ENCODE peak calls at places on chromosomes 4 and X, in eight cellular contexts. One of them, this sample, is unnamed.

GRCh38 chr4:3244002-3244401 is 5.0 kb upstream of the MSANTD1 start:
- DNase-seq in left ventricle myocardium inferior: no peak
- DNase-seq in endothelial cell of umbilical vein: no peak
- DNase-seq in foreskin fibroblast: no peak
- DNase-seq in right lobe of liver: no peak
- DNase-seq in HFFc6: no peak
- DNase-seq in GM13977: no peak
- DNase-seq in AG10803: no peak
- DNase-seq in this sample: no peak

GRCh38 chr4:120922390-120923200 is at the start of gene PRDM5:
- DNase-seq in left ventricle myocardium inferior: peak; percentile 62
- DNase-seq in endothelial cell of umbilical vein: peak; percentile 52
- DNase-seq in foreskin fibroblast: peak; percentile 74
- DNase-seq in right lobe of liver: peak; percentile 38
- DNase-seq in HFFc6: peak; percentile 37
- DNase-seq in GM13977: peak; percentile 46
- DNase-seq in AG10803: peak; percentile 54
- DNase-seq in this sample: no peak

GRCh38 chr4:152850377-152850776 is 70.6 kb downstream of the ARFIP1 start:
- DNase-seq in left ventricle myocardium inferior: no peak
- DNase-seq in endothelial cell of umbilical vein: no peak
- DNase-seq in foreskin fibroblast: peak; percentile 30
- DNase-seq in right lobe of liver: peak; percentile 41
- DNase-seq in HFFc6: peak; percentile 37
- DNase-seq in GM13977: no peak
- DNase-seq in AG10803: peak; percentile 48
- DNase-seq in this sample: peak; percentile 90

GRCh38 chr4:145083891-145084640 is 13.9 kb downstream of the ANAPC10 start:
- DNase-seq in left ventricle myocardium inferior: no peak
- DNase-seq in endothelial cell of umbilical vein: no peak
- DNase-seq in foreskin fibroblast: no peak
- DNase-seq in right lobe of liver: no peak
- DNase-seq in HFFc6: no peak
- DNase-seq in GM13977: no peak
- DNase-seq in AG10803: no peak
- DNase-seq in this sample: no peak

GRCh38 chr4:183503497-183504063 is 1.3 kb upstream of the ING2 start:
- DNase-seq in left ventricle myocardium inferior: no peak
- DNase-seq in endothelial cell of umbilical vein: no peak
- DNase-seq in foreskin fibroblast: no peak
- DNase-seq in right lobe of liver: no peak
- DNase-seq in HFFc6: no peak
- DNase-seq in GM13977: no peak
- DNase-seq in AG10803: no peak
- DNase-seq in this sample: no peak

GRCh38 chrX:7062912-7063311 is 84.6 kb upstream of the STS start:
- DNase-seq in left ventricle myocardium inferior: no peak
- DNase-seq in endothelial cell of umbilical vein: no peak
- DNase-seq in foreskin fibroblast: no peak
- DNase-seq in right lobe of liver: no peak
- DNase-seq in HFFc6: no peak
- DNase-seq in GM13977: no peak
- DNase-seq in AG10803: no peak
- DNase-seq in this sample: no peak

GRCh38 chr4:123478859-123479345 is 82.3 kb downstream of the SPRY1 start:
- DNase-seq in left ventricle myocardium inferior: no peak
- DNase-seq in endothelial cell of umbilical vein: no peak
- DNase-seq in foreskin fibroblast: peak; percentile 78
- DNase-seq in right lobe of liver: peak; percentile 21
- DNase-seq in HFFc6: peak; percentile 50
- DNase-seq in GM13977: no peak
- DNase-seq in AG10803: peak; percentile 72
- DNase-seq in this sample: no peak

GRCh38 chr4:168560835-168561210 is 64.0 kb downstream of the PALLD start:
- DNase-seq in left ventricle myocardium inferior: no peak
- DNase-seq in endothelial cell of umbilical vein: peak; percentile 68
- DNase-seq in foreskin fibroblast: peak; percentile 62
- DNase-seq in right lobe of liver: no peak
- DNase-seq in HFFc6: no peak
- DNase-seq in GM13977: no peak
- DNase-seq in AG10803: no peak
- DNase-seq in this sample: no peak

GRCh38 chrX:82748901-82749505 is 759.1 kb upstream of the POU3F4 start:
- DNase-seq in left ventricle myocardium inferior: no peak
- DNase-seq in endothelial cell of umbilical vein: no peak
- DNase-seq in foreskin fibroblast: no peak
- DNase-seq in right lobe of liver: no peak
- DNase-seq in HFFc6: no peak
- DNase-seq in GM13977: no peak
- DNase-seq in AG10803: no peak
- DNase-seq in this sample: no peak

GRCh38 chrX:104659037-104659744 is 93.2 kb downstream of the IL1RAPL2 start:
- DNase-seq in left ventricle myocardium inferior: peak; percentile 14
- DNase-seq in endothelial cell of umbilical vein: no peak
- DNase-seq in foreskin fibroblast: no peak
- DNase-seq in right lobe of liver: peak; percentile 47
- DNase-seq in HFFc6: no peak
- DNase-seq in GM13977: no peak
- DNase-seq in AG10803: no peak
- DNase-seq in this sample: no peak

GRCh38 chrX:17644001-17644400 is 93.3 kb upstream of the SCML1 start:
- DNase-seq in left ventricle myocardium inferior: no peak
- DNase-seq in endothelial cell of umbilical vein: no peak
- DNase-seq in foreskin fibroblast: no peak
- DNase-seq in right lobe of liver: no peak
- DNase-seq in HFFc6: no peak
- DNase-seq in GM13977: no peak
- DNase-seq in AG10803: no peak
- DNase-seq in this sample: no peak

GRCh38 chr4:44446191-44446590 is 2.4 kb downstream of the KCTD8 start:
- DNase-seq in left ventricle myocardium inferior: no peak
- DNase-seq in endothelial cell of umbilical vein: no peak
- DNase-seq in foreskin fibroblast: peak; percentile 1
- DNase-seq in right lobe of liver: no peak
- DNase-seq in HFFc6: no peak
- DNase-seq in GM13977: no peak
- DNase-seq in AG10803: no peak
- DNase-seq in this sample: no peak

GRCh38 chrX:68238568-68238967 is 194.7 kb downstream of the OPHN1 start:
- DNase-seq in left ventricle myocardium inferior: no peak
- DNase-seq in endothelial cell of umbilical vein: no peak
- DNase-seq in foreskin fibroblast: no peak
- DNase-seq in right lobe of liver: peak; percentile 21
- DNase-seq in HFFc6: no peak
- DNase-seq in GM13977: no peak
- DNase-seq in AG10803: peak; percentile 0
- DNase-seq in this sample: no peak

GRCh38 chrX:136667446-136668168 is 19.6 kb downstream of the CD40LG start:
- DNase-seq in left ventricle myocardium inferior: no peak
- DNase-seq in endothelial cell of umbilical vein: no peak
- DNase-seq in foreskin fibroblast: no peak
- DNase-seq in right lobe of liver: no peak
- DNase-seq in HFFc6: no peak
- DNase-seq in GM13977: no peak
- DNase-seq in AG10803: no peak
- DNase-seq in this sample: no peak

GRCh38 chr4:181261279-181261678 is 981.9 kb upstream of the TENM3 start:
- DNase-seq in left ventricle myocardium inferior: no peak
- DNase-seq in endothelial cell of umbilical vein: no peak
- DNase-seq in foreskin fibroblast: no peak
- DNase-seq in right lobe of liver: no peak
- DNase-seq in HFFc6: peak; percentile 0
- DNase-seq in GM13977: no peak
- DNase-seq in AG10803: peak; percentile 19
- DNase-seq in this sample: no peak
- TF ChIP-seq CTCF in left ventricle myocardium inferior: peak; percentile 54
- TF ChIP-seq CTCF in endothelial cell of umbilical vein: no peak
- TF ChIP-seq CTCF in foreskin fibroblast: no peak
- TF ChIP-seq CTCF in right lobe of liver: no peak
- TF ChIP-seq CTCF in HFFc6: no peak
- TF ChIP-seq CTCF in GM13977: no peak
- TF ChIP-seq CTCF in AG10803: peak; percentile 49
- TF ChIP-seq CTCF in this sample: no peak

DNA sequence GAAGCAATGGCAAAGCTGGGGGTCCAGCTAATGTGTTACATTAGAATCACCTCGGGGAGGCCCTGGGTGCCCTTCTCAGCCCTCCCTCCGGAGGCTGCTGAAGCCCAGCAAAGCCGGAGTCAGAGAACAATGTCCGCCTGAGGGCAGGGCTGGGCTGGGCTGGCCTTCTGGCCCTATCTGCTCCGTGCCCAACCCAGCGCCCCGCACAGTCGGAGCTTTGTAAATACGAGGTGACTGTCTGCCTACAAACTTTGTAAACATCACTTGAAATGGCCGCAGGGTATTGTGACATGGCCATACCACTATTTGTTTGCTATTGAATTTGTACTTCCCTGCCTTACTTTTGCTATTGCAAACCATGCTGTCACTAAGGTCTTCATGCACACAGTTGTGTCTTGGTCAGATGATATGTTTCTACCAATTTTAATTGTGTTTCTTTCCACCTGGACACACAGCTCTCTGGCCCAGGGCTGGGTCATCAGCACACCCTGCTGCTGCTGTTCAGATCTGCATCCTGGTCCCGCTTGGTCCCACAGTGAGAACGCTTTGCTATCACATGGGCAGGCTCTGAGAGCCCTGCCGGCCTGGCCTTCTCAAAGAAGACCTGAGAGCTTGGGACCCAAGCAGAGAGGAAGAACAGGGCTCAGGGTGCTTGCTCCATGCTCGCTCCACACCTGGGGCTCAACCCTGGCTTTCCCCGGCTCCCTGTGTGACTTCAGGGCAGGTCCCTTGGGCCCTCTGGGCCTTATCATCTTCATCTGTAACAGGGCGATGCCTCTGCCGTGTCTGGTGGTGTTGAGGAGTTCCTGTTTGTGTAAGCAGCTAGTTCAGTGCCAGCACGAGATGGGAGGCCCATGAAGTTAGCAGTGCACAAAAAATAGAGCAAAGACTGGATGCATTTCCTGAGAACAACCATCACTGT is 2.2 kb downstream of the S100P start:
- DNase-seq in left ventricle myocardium inferior: no peak
- DNase-seq in endothelial cell of umbilical vein: no peak
- DNase-seq in foreskin fibroblast: peak; percentile 48
- DNase-seq in right lobe of liver: peak; percentile 76
- DNase-seq in HFFc6: no peak
- DNase-seq in GM13977: no peak
- DNase-seq in AG10803: no peak
- DNase-seq in this sample: no peak
- TF ChIP-seq CTCF in left ventricle myocardium inferior: no peak
- TF ChIP-seq CTCF in endothelial cell of umbilical vein: no peak
- TF ChIP-seq CTCF in foreskin fibroblast: no peak
- TF ChIP-seq CTCF in right lobe of liver: no peak
- TF ChIP-seq CTCF in HFFc6: peak; percentile 23
- TF ChIP-seq CTCF in GM13977: no peak
- TF ChIP-seq CTCF in AG10803: no peak
- TF ChIP-seq CTCF in this sample: no peak

GRCh38 chr4:70269674-70270073 is 27.3 kb downstream of the CSN3 start:
- DNase-seq in left ventricle myocardium inferior: no peak
- DNase-seq in endothelial cell of umbilical vein: peak; percentile 10
- DNase-seq in foreskin fibroblast: no peak
- DNase-seq in right lobe of liver: no peak
- DNase-seq in HFFc6: no peak
- DNase-seq in GM13977: peak; percentile 3
- DNase-seq in AG10803: no peak
- DNase-seq in this sample: no peak
- TF ChIP-seq CTCF in left ventricle myocardium inferior: no peak
- TF ChIP-seq CTCF in endothelial cell of umbilical vein: no peak
- TF ChIP-seq CTCF in foreskin fibroblast: no peak
- TF ChIP-seq CTCF in right lobe of liver: peak; percentile 16
- TF ChIP-seq CTCF in HFFc6: no peak
- TF ChIP-seq CTCF in GM13977: peak; percentile 9
- TF ChIP-seq CTCF in AG10803: no peak
- TF ChIP-seq CTCF in this sample: no peak

GRCh38 chr4:25993564-25994185 is 79.7 kb downstream of the SMIM20 start:
- DNase-seq in left ventricle myocardium inferior: peak; percentile 29
- DNase-seq in endothelial cell of umbilical vein: no peak
- DNase-seq in foreskin fibroblast: peak; percentile 34
- DNase-seq in right lobe of liver: no peak
- DNase-seq in HFFc6: no peak
- DNase-seq in GM13977: no peak
- DNase-seq in AG10803: no peak
- DNase-seq in this sample: no peak
- TF ChIP-seq CTCF in left ventricle myocardium inferior: peak; percentile 48
- TF ChIP-seq CTCF in endothelial cell of umbilical vein: peak; percentile 23
- TF ChIP-seq CTCF in foreskin fibroblast: peak; percentile 12
- TF ChIP-seq CTCF in right lobe of liver: no peak
- TF ChIP-seq CTCF in HFFc6: peak; percentile 60
- TF ChIP-seq CTCF in GM13977: peak; percentile 37
- TF ChIP-seq CTCF in AG10803: peak; percentile 35
- TF ChIP-seq CTCF in this sample: peak; percentile 18

GRCh38 chr4:180057891-180058643 is 2185.1 kb upstream of the TENM3 start:
- DNase-seq in left ventricle myocardium inferior: no peak
- DNase-seq in endothelial cell of umbilical vein: no peak
- DNase-seq in foreskin fibroblast: peak; percentile 2
- DNase-seq in right lobe of liver: peak; percentile 33
- DNase-seq in HFFc6: no peak
- DNase-seq in GM13977: peak; percentile 50
- DNase-seq in AG10803: no peak
- DNase-seq in this sample: no peak

GRCh38 chr4:180059216-180059881 is 2183.9 kb upstream of the TENM3 start:
- DNase-seq in left ventricle myocardium inferior: no peak
- DNase-seq in endothelial cell of umbilical vein: no peak
- DNase-seq in foreskin fibroblast: peak; percentile 5
- DNase-seq in right lobe of liver: no peak
- DNase-seq in HFFc6: no peak
- DNase-seq in GM13977: peak; percentile 27
- DNase-seq in AG10803: no peak
- DNase-seq in this sample: no peak

GRCh38 chr4:180060159-180060889 is 2182.9 kb upstream of the TENM3 start:
- DNase-seq in left ventricle myocardium inferior: no peak
- DNase-seq in endothelial cell of umbilical vein: no peak
- DNase-seq in foreskin fibroblast: peak; percentile 0
- DNase-seq in right lobe of liver: no peak
- DNase-seq in HFFc6: peak; percentile 1
- DNase-seq in GM13977: no peak
- DNase-seq in AG10803: no peak
- DNase-seq in this sample: no peak

GRCh38 chr4:180057198-180057821 is 2185.9 kb upstream of the TENM3 start:
- DNase-seq in left ventricle myocardium inferior: no peak
- DNase-seq in endothelial cell of umbilical vein: no peak
- DNase-seq in foreskin fibroblast: peak; percentile 1
- DNase-seq in right lobe of liver: no peak
- DNase-seq in HFFc6: no peak
- DNase-seq in GM13977: no peak
- DNase-seq in AG10803: no peak
- DNase-seq in this sample: no peak

GRCh38 chr4:180058731-180059215 is 2184.4 kb upstream of the TENM3 start:
- DNase-seq in left ventricle myocardium inferior: no peak
- DNase-seq in endothelial cell of umbilical vein: no peak
- DNase-seq in foreskin fibroblast: peak; percentile 5
- DNase-seq in right lobe of liver: peak; percentile 22
- DNase-seq in HFFc6: no peak
- DNase-seq in GM13977: peak; percentile 53
- DNase-seq in AG10803: peak; percentile 12
- DNase-seq in this sample: no peak
- TF ChIP-seq CTCF in left ventricle myocardium inferior: no peak
- TF ChIP-seq CTCF in endothelial cell of umbilical vein: no peak
- TF ChIP-seq CTCF in foreskin fibroblast: no peak
- TF ChIP-seq CTCF in right lobe of liver: no peak
- TF ChIP-seq CTCF in HFFc6: no peak
- TF ChIP-seq CTCF in GM13977: no peak
- TF ChIP-seq CTCF in AG10803: no peak
- TF ChIP-seq CTCF in this sample: no peak

This sample was measured in CD14-positive monocyte.